ENCODE peak calls at places on chromosomes 3 and 15, in nine cellular contexts. B, O, V, X, Z, N, J, R and T are unnamed samples.

GRCh38 chr15:74431645-74432044 is 2.1 kb downstream of the SEMA7A start:
- DNase-seq in Z (no peak), R (no peak), O (no peak), X (no peak), N (no peak), J (no peak), B (no peak), V (no peak), T (no peak)

GRCh38 chr15:67444100-67444499 is 76.8 kb upstream of the C15orf61 start:
- DNase-seq in V (peak; percentile 8), X (no peak), N (no peak), Z (no peak), O (no peak), B (no peak), J (no peak), R (no peak), T (no peak)

GRCh38 chr15:87878161-87878560 is 378.4 kb downstream of the NTRK3 start:
- DNase-seq in V (no peak), O (no peak), Z (no peak), J (no peak), X (no peak), N (no peak), R (no peak), B (no peak), T (no peak)

GRCh38 chr3:4976109-4976508 is 3.1 kb upstream of the BHLHE40 start:
- DNase-seq in V (no peak), O (no peak), J (peak; percentile 49), B (no peak), R (no peak), Z (peak; percentile 15), X (peak; percentile 87), N (peak; percentile 62), T (peak; percentile 85)

GRCh38 chr3:71454513-71455423 is 128.8 kb downstream of the FOXP1 start:
- DNase-seq in O (no peak), N (no peak), Z (no peak), B (no peak), V (no peak), X (no peak), R (no peak), J (no peak), T (no peak)

GRCh38 chr3:10121064-10121463 is 5.6 kb downstream of the BRK1 start:
- DNase-seq in J (no peak), O (no peak), B (no peak), N (no peak), X (no peak), R (no peak), Z (no peak), V (no peak), T (no peak)

GRCh38 chr3:131218196-131218595 is 163.4 kb upstream of the NUDT16 start:
- DNase-seq in V (peak; percentile 45), J (peak; percentile 93), O (no peak), R (no peak), X (no peak), B (peak; percentile 38), N (no peak), Z (no peak), T (peak; percentile 12)

GRCh38 chr3:136932518-136932917 is 25.3 kb upstream of the IL20RB start:
- DNase-seq in N (no peak), O (no peak), Z (no peak), V (no peak), B (no peak), X (no peak), R (no peak), J (no peak), T (peak; percentile 53)

GRCh38 chr3:25592510-25592968 is 72.2 kb downstream of the TOP2B start:
- DNase-seq in N (peak; percentile 71), X (peak; percentile 33), B (peak; percentile 74), J (peak; percentile 75), O (peak; percentile 85), Z (no peak), V (peak; percentile 54), R (no peak), T (peak; percentile 89)
- TF ChIP-seq CTCF in N (peak; percentile 44), X (peak; percentile 10), B (no peak), J (peak; percentile 35), O (no peak), Z (no peak), V (peak; percentile 27), R (no peak), T (no peak)

GRCh38 chr3:123028233-123028828 is 768 bp upstream of the SEMA5B start:
- DNase-seq in J (peak; percentile 42), X (peak; percentile 43), R (no peak), V (peak; percentile 68), Z (peak; percentile 75), N (peak; percentile 51), B (peak; percentile 46), O (no peak), T (peak; percentile 79)
- TF ChIP-seq CTCF in J (peak; percentile 29), X (peak; percentile 55), R (peak; percentile 17), V (peak; percentile 45), Z (peak; percentile 48), N (peak; percentile 63), B (peak; percentile 67), O (no peak), T (peak; percentile 66)

GRCh38 chr3:65436580-65436979 is 602.1 kb downstream of the MAGI1 start:
- DNase-seq in B (no peak), N (no peak), J (no peak), O (no peak), Z (no peak), X (no peak), R (no peak), V (no peak), T (peak; percentile 11)
- TF ChIP-seq CTCF in B (peak; percentile 59), N (no peak), J (peak; percentile 22), O (no peak), Z (no peak), X (peak; percentile 48), R (no peak), V (peak; percentile 36), T (peak; percentile 8)

GRCh38 chr15:64523240-64523639 is 62.9 kb downstream of the ZNF609 start:
- DNase-seq in R (no peak), J (no peak), V (no peak), Z (no peak), O (no peak), N (no peak), B (no peak), X (no peak), T (no peak)

GRCh38 chr15:64522226-64522823 is 61.9 kb downstream of the ZNF609 start:
- DNase-seq in Z (no peak), O (no peak), N (no peak), X (no peak), B (no peak), J (no peak), R (no peak), V (no peak), T (no peak)

GRCh38 chr15:64521726-64522164 is 61.4 kb downstream of the ZNF609 start:
- DNase-seq in J (peak; percentile 55), B (peak; percentile 81), Z (no peak), V (peak; percentile 62), N (peak; percentile 47), X (peak; percentile 68), O (no peak), R (no peak), T (peak; percentile 94)

GRCh38 chr15:64521201-64521600 is 60.8 kb downstream of the ZNF609 start:
- DNase-seq in N (no peak), V (no peak), Z (no peak), O (no peak), X (no peak), J (no peak), R (no peak), B (no peak), T (peak; percentile 17)

GRCh38 chr15:64519897-64520296 is 59.5 kb downstream of the ZNF609 start:
- DNase-seq in J (no peak), X (no peak), Z (no peak), O (no peak), B (no peak), R (no peak), V (no peak), N (no peak), T (no peak)
- TF ChIP-seq CTCF in J (no peak), X (peak; percentile 56), Z (no peak), O (no peak), B (no peak), R (no peak), V (no peak), N (no peak), T (no peak)